ENCODE peak calls at places on chromosomes 5 and 9, in four cellular contexts. M is head of caudate nucleus, K is HT1080, E is EL. P is an unnamed sample.

GRCh38 chr5:158816306-158816705 is 283.4 kb downstream of the EBF1 start:
- DNase-seq in E (no peak), M (no peak), K (no peak), P (no peak)

GRCh38 chr9:90774682-90775081 is 26.9 kb upstream of the SYK start:
- DNase-seq in K (no peak), E (no peak), M (no peak), P (no peak)

GRCh38 chr5:83450183-83450839 is 21.2 kb upstream of the VCAN start:
- DNase-seq in M (no peak), E (no peak), K (peak), P (peak)

GRCh38 chr9:69984831-69985230 is 58.8 kb upstream of the MAMDC2 start:
- DNase-seq in K (no peak), M (no peak), E (no peak), P (no peak)

GRCh38 chr5:38925154-38925925 is 79.5 kb downstream of the OSMR start:
- DNase-seq in K (peak), M (no peak), E (peak), P (peak)

GRCh38 chr5:82364497-82364896 is 86.3 kb upstream of the RPS23 start:
- DNase-seq in E (peak), M (no peak), K (peak), P (peak)

GRCh38 chr9:77847626-77848025 is 184.0 kb downstream of the GNAQ start:
- DNase-seq in M (no peak), E (no peak), K (no peak), P (no peak)

GRCh38 chr9:7802666-7803065 is 3.1 kb upstream of the DMAC1 start:
- DNase-seq in K (peak), M (no peak), E (no peak), P (no peak)

GRCh38 chr9:5582835-5583195 is 46.1 kb upstream of the RIC1 start:
- DNase-seq in E (peak), K (peak), M (no peak), P (peak)

GRCh38 chr9:136051568-136052432 is 43.3 kb downstream of the NACC2 start:
- DNase-seq in K (peak), M (peak), E (peak), P (peak)

GRCh38 chr9:35489313-35490154 is at the start of gene RUSC2:
- DNase-seq in M (peak), K (peak), E (peak), P (peak)

GRCh38 chr5:164504141-164504772 is 998.8 kb downstream of the MAT2B start:
- DNase-seq in E (peak), K (peak), M (peak), P (peak)

GRCh38 chr5:37575541-37576489 is 196.7 kb downstream of the WDR70 start:
- DNase-seq in E (no peak), M (no peak), K (no peak), P (no peak)